ENCODE peak calls at places on chromosomes 4 and X, in six cellular contexts. F is activated CD4-positive, alpha-beta T cell treated with anti-CD3 and anti-CD28 coated beads, Interleukin-2, amount 50 U/mL, for 48 hours; D is activated CD8-positive, alpha-beta memory T cell treated with anti-CD3 and anti-CD28 coated beads, Interleukin-2, amount 50 U/mL, for 4 hours; Y is left colon; Q is brain pericyte; C is Caco-2. V is an unnamed sample.

GRCh38 chrX:132714913-132715312 is 226.1 kb upstream of the MBNL3 start:
- DNase-seq in F (no peak), D (no peak), Y (no peak), Q (no peak), C (no peak), V (no peak)

GRCh38 chr4:3666263-3666662 is 99.9 kb upstream of the ADRA2C start:
- DNase-seq in F (no peak), D (no peak), Y (no peak), Q (no peak), C (no peak), V (no peak)

GRCh38 chr4:47525154-47525819 is 40.2 kb downstream of the ATP10D start:
- DNase-seq in F (no peak), D (no peak), Y (no peak), Q (no peak), C (no peak), V (no peak)

GRCh38 chrX:26783512-26784225 is 567.7 kb downstream of the MAGEB5 start:
- DNase-seq in F (no peak), D (no peak), Y (no peak), Q (no peak), C (no peak), V (peak)

GRCh38 chr4:129218897-129219296 is 122.9 kb downstream of the C4orf33 start:
- DNase-seq in F (no peak), D (no peak), Y (no peak), Q (peak), C (no peak), V (no peak)

GRCh38 chr4:1982124-1983052 is 26.4 kb downstream of the NELFA start:
- DNase-seq in F (no peak), D (no peak), Y (peak), Q (no peak), C (no peak), V (no peak)

GRCh38 chrX:8849462-8849861 is 48.3 kb upstream of the FAM9A start:
- DNase-seq in F (no peak), D (no peak), Y (no peak), Q (no peak), C (peak), V (no peak)

GRCh38 chrX:46791927-46792825 is 33.3 kb upstream of the SLC9A7 start:
- DNase-seq in F (peak), D (no peak), Y (no peak), Q (no peak), C (peak), V (peak)

GRCh38 chr4:153241970-153242847 is 38.0 kb downstream of the TRIM2 start:
- DNase-seq in F (no peak), D (no peak), Y (no peak), Q (no peak), C (no peak), V (no peak)

GRCh38 chr4:5760246-5760645 is 49.2 kb downstream of the EVC start:
- DNase-seq in F (no peak), D (no peak), Y (no peak), Q (no peak), C (no peak), V (no peak)

GRCh38 chr4:125091031-125091540 is 223.7 kb upstream of the FAT4 start:
- DNase-seq in F (no peak), D (no peak), Y (no peak), Q (no peak), C (no peak), V (no peak)

GRCh38 chrX:134459683-134460004 is 321 bp upstream of the HPRT1 start:
- DNase-seq in F (no peak), D (no peak), Y (no peak), Q (no peak), C (no peak), V (no peak)

GRCh38 chr4:55819634-55820033 is at the start of gene EXOC1L:
- DNase-seq in F (no peak), D (no peak), Y (no peak), Q (no peak), C (no peak), V (no peak)

GRCh38 chr4:41887821-41888699 is 47.2 kb upstream of the TMEM33 start:
- DNase-seq in F (peak), D (peak), Y (no peak), Q (no peak), C (no peak), V (no peak)

GRCh38 chrX:53287493-53288138 is 6.2 kb upstream of the IQSEC2 start:
- DNase-seq in F (peak), D (peak), Y (peak), Q (no peak), C (no peak), V (no peak)

GRCh38 chr4:151169900-151170299 is 70.5 kb downstream of the RPS3A start:
- DNase-seq in F (no peak), D (no peak), Y (no peak), Q (no peak), C (no peak), V (no peak)

GRCh38 chrX:73817381-73818199 is 254.6 kb downstream of the CHIC1 start:
- DNase-seq in F (no peak), D (no peak), Y (no peak), Q (no peak), C (no peak), V (no peak)

GRCh38 chrX:24561121-24561520 is 86.0 kb downstream of the PCYT1B start:
- DNase-seq in F (no peak), D (no peak), Y (no peak), Q (no peak), C (no peak), V (no peak)

GRCh38 chr4:78734451-78735003 is 41.6 kb upstream of the BMP2K start:
- DNase-seq in F (no peak), D (no peak), Y (no peak), Q (no peak), C (no peak), V (no peak)

GRCh38 chrX:12975999-12976558 is 1.2 kb downstream of the TMSB4X start:
- DNase-seq in F (peak), D (peak), Y (no peak), Q (no peak), C (peak), V (no peak)

GRCh38 chr4:170805352-170805751 is 715.6 kb upstream of the AADAT start:
- DNase-seq in F (no peak), D (no peak), Y (no peak), Q (no peak), C (peak), V (no peak)

GRCh38 chrX:109857898-109858297 is 124.8 kb upstream of the ACSL4 start:
- DNase-seq in F (no peak), D (no peak), Y (no peak), Q (no peak), C (no peak), V (no peak)

GRCh38 chrX:134426285-134426684 is 33.7 kb upstream of the HPRT1 start:
- DNase-seq in F (no peak), D (no peak), Y (no peak), Q (no peak), C (no peak), V (no peak)

GRCh38 chr4:88722828-88723227 is 25.2 kb upstream of the NAP1L5 start:
- DNase-seq in F (no peak), D (no peak), Y (no peak), Q (no peak), C (no peak), V (no peak)

GRCh38 chrX:134603806-134604700 is 54.2 kb downstream of the PLAC1 start:
- DNase-seq in F (no peak), D (no peak), Y (no peak), Q (no peak), C (no peak), V (no peak)

GRCh38 chr4:76293705-76294274 is 12.7 kb upstream of the STBD1 start:
- DNase-seq in F (no peak), D (no peak), Y (no peak), Q (no peak), C (no peak), V (no peak)

GRCh38 chr4:121212801-121213200 is 48.7 kb upstream of the TNIP3 start:
- DNase-seq in F (no peak), D (no peak), Y (no peak), Q (no peak), C (no peak), V (no peak)

GRCh38 chr4:148044889-148045352 is 313.0 kb downstream of the ARHGAP10 start:
- DNase-seq in F (no peak), D (no peak), Y (no peak), Q (no peak), C (no peak), V (no peak)

GRCh38 chr4:986949-987688 is at the start of gene IDUA:
- DNase-seq in F (peak), D (peak), Y (peak), Q (no peak), C (peak), V (peak)

GRCh38 chrX:108834036-108834435 is 97.7 kb upstream of the IRS4 start:
- DNase-seq in F (no peak), D (no peak), Y (no peak), Q (no peak), C (no peak), V (no peak)

GRCh38 chrX:49177338-49177833 is 5.7 kb downstream of the PLP2 start:
- DNase-seq in F (no peak), D (no peak), Y (no peak), Q (no peak), C (no peak), V (no peak)

GRCh38 chr4:187256897-187257296 is 533.2 kb upstream of the FAT1 start:
- DNase-seq in F (no peak), D (no peak), Y (no peak), Q (no peak), C (no peak), V (no peak)

GRCh38 chr4:40998680-40999358 is 215.5 kb downstream of the APBB2 start:
- DNase-seq in F (no peak), D (no peak), Y (no peak), Q (no peak), C (no peak), V (no peak)

V was measured in T-helper 2 cell treated with Interferon-gamma antibody and Interleukin-4, amounts not matched to agents 5 μg/mL and 100 μg/mL, for 36 hours.